ENCODE peak calls at places on chromosomes 11 and 22, in nine cellular contexts. One of them, this sample, is unnamed.

GRCh38 chr22:18156878-18157713 is 7.1 kb downstream of the USP18 start:
- DNase-seq in lower lobe of right lung: no peak
- DNase-seq in mesothelial cell of epicardium: peak
- DNase-seq in AG09319: peak
- DNase-seq in choroid plexus epithelial cell: peak
- DNase-seq in cardiac muscle cell: peak
- DNase-seq in CD4-positive, alpha-beta T cell: peak
- DNase-seq in coronary artery: peak
- DNase-seq in kidney: no peak
- DNase-seq in this sample: peak

GRCh38 chr11:115418081-115418480 is 86.1 kb downstream of the CADM1 start:
- DNase-seq in CD4-positive, alpha-beta T cell: no peak
- DNase-seq in AG09319: no peak
- DNase-seq in lower lobe of right lung: no peak
- DNase-seq in coronary artery: no peak
- DNase-seq in choroid plexus epithelial cell: no peak
- DNase-seq in cardiac muscle cell: no peak
- DNase-seq in kidney: no peak
- DNase-seq in mesothelial cell of epicardium: no peak
- DNase-seq in this sample: no peak

GRCh38 chr22:42300286-42301071 is 30.0 kb upstream of the TCF20 start:
- DNase-seq in cardiac muscle cell: no peak
- DNase-seq in lower lobe of right lung: no peak
- DNase-seq in AG09319: no peak
- DNase-seq in CD4-positive, alpha-beta T cell: peak
- DNase-seq in coronary artery: no peak
- DNase-seq in mesothelial cell of epicardium: no peak
- DNase-seq in choroid plexus epithelial cell: no peak
- DNase-seq in kidney: no peak
- DNase-seq in this sample: no peak

GRCh38 chr11:77559686-77560425 is 29.9 kb upstream of the AQP11 start:
- DNase-seq in cardiac muscle cell: no peak
- DNase-seq in AG09319: peak
- DNase-seq in kidney: no peak
- DNase-seq in mesothelial cell of epicardium: no peak
- DNase-seq in CD4-positive, alpha-beta T cell: no peak
- DNase-seq in lower lobe of right lung: no peak
- DNase-seq in choroid plexus epithelial cell: peak
- DNase-seq in coronary artery: no peak
- DNase-seq in this sample: peak

GRCh38 chr11:11592146-11592684 is 29.6 kb downstream of the GALNT18 start:
- DNase-seq in kidney: no peak
- DNase-seq in coronary artery: no peak
- DNase-seq in choroid plexus epithelial cell: no peak
- DNase-seq in mesothelial cell of epicardium: no peak
- DNase-seq in CD4-positive, alpha-beta T cell: no peak
- DNase-seq in cardiac muscle cell: no peak
- DNase-seq in lower lobe of right lung: no peak
- DNase-seq in AG09319: no peak
- DNase-seq in this sample: peak

GRCh38 chr11:126440792-126441514 is 85.5 kb downstream of the ST3GAL4 start:
- DNase-seq in CD4-positive, alpha-beta T cell: peak
- DNase-seq in lower lobe of right lung: peak
- DNase-seq in coronary artery: no peak
- DNase-seq in mesothelial cell of epicardium: peak
- DNase-seq in AG09319: peak
- DNase-seq in kidney: peak
- DNase-seq in choroid plexus epithelial cell: peak
- DNase-seq in cardiac muscle cell: peak
- DNase-seq in this sample: peak

GRCh38 chr11:121586727-121587126 is 134.0 kb upstream of the SORL1-AS1 start:
- DNase-seq in CD4-positive, alpha-beta T cell: no peak
- DNase-seq in choroid plexus epithelial cell: no peak
- DNase-seq in coronary artery: no peak
- DNase-seq in lower lobe of right lung: no peak
- DNase-seq in mesothelial cell of epicardium: no peak
- DNase-seq in cardiac muscle cell: no peak
- DNase-seq in kidney: no peak
- DNase-seq in AG09319: no peak
- DNase-seq in this sample: no peak

GRCh38 chr11:29208117-29208516 is 808.7 kb downstream of the KCNA4 start:
- DNase-seq in AG09319: no peak
- DNase-seq in lower lobe of right lung: no peak
- DNase-seq in kidney: no peak
- DNase-seq in CD4-positive, alpha-beta T cell: no peak
- DNase-seq in choroid plexus epithelial cell: peak
- DNase-seq in coronary artery: no peak
- DNase-seq in mesothelial cell of epicardium: no peak
- DNase-seq in cardiac muscle cell: no peak
- DNase-seq in this sample: no peak

GRCh38 chr11:7019500-7020182 is 505 bp downstream of the ZNF214 start:
- DNase-seq in CD4-positive, alpha-beta T cell: no peak
- DNase-seq in cardiac muscle cell: peak
- DNase-seq in mesothelial cell of epicardium: no peak
- DNase-seq in choroid plexus epithelial cell: peak
- DNase-seq in kidney: peak
- DNase-seq in AG09319: no peak
- DNase-seq in lower lobe of right lung: peak
- DNase-seq in coronary artery: peak
- DNase-seq in this sample: no peak

GRCh38 chr11:88626216-88626615 is 288.7 kb upstream of the CTSC start:
- DNase-seq in choroid plexus epithelial cell: peak
- DNase-seq in kidney: no peak
- DNase-seq in mesothelial cell of epicardium: no peak
- DNase-seq in lower lobe of right lung: no peak
- DNase-seq in AG09319: no peak
- DNase-seq in CD4-positive, alpha-beta T cell: no peak
- DNase-seq in cardiac muscle cell: no peak
- DNase-seq in coronary artery: no peak
- DNase-seq in this sample: no peak

GRCh38 chr11:13694115-13694514 is 25.6 kb downstream of the FAR1 start:
- DNase-seq in lower lobe of right lung: no peak
- DNase-seq in kidney: no peak
- DNase-seq in choroid plexus epithelial cell: no peak
- DNase-seq in coronary artery: no peak
- DNase-seq in cardiac muscle cell: no peak
- DNase-seq in CD4-positive, alpha-beta T cell: no peak
- DNase-seq in AG09319: no peak
- DNase-seq in mesothelial cell of epicardium: no peak
- DNase-seq in this sample: no peak

GRCh38 chr11:13697710-13698109 is 29.2 kb downstream of the FAR1 start:
- DNase-seq in coronary artery: no peak
- DNase-seq in choroid plexus epithelial cell: no peak
- DNase-seq in mesothelial cell of epicardium: no peak
- DNase-seq in cardiac muscle cell: no peak
- DNase-seq in AG09319: no peak
- DNase-seq in kidney: no peak
- DNase-seq in CD4-positive, alpha-beta T cell: no peak
- DNase-seq in lower lobe of right lung: no peak
- DNase-seq in this sample: no peak

GRCh38 chr11:13698147-13698546 is 29.7 kb downstream of the FAR1 start:
- DNase-seq in cardiac muscle cell: no peak
- DNase-seq in AG09319: no peak
- DNase-seq in lower lobe of right lung: no peak
- DNase-seq in CD4-positive, alpha-beta T cell: no peak
- DNase-seq in choroid plexus epithelial cell: no peak
- DNase-seq in kidney: no peak
- DNase-seq in mesothelial cell of epicardium: no peak
- DNase-seq in coronary artery: no peak
- DNase-seq in this sample: no peak

GRCh38 chr11:13699041-13699440 is 30.6 kb downstream of the FAR1 start:
- DNase-seq in choroid plexus epithelial cell: no peak
- DNase-seq in mesothelial cell of epicardium: no peak
- DNase-seq in kidney: no peak
- DNase-seq in CD4-positive, alpha-beta T cell: no peak
- DNase-seq in AG09319: no peak
- DNase-seq in lower lobe of right lung: no peak
- DNase-seq in coronary artery: no peak
- DNase-seq in cardiac muscle cell: no peak
- DNase-seq in this sample: no peak

DNA sequence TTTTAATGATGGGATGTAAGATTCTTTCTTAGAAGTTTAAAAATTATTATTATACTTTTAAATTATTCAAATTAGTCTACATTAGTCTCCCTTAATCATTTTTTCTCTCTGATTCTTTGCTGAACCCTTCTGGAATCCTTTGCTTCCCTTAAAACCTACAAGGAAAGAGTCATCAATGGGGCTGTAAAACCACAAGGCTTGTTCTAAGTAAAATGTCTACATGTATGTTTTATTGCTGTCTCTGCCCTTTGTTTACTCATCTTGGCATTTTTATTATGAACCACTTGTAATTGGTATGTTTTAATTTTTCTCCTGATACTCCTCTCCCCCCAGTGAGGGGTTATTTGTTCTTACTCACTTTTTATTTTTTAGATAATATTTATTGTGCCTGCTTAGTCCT is 27.4 kb downstream of the FAR1 start:
- DNase-seq in CD4-positive, alpha-beta T cell: no peak
- DNase-seq in kidney: no peak
- DNase-seq in cardiac muscle cell: no peak
- DNase-seq in mesothelial cell of epicardium: no peak
- DNase-seq in AG09319: no peak
- DNase-seq in lower lobe of right lung: no peak
- DNase-seq in choroid plexus epithelial cell: no peak
- DNase-seq in coronary artery: no peak
- DNase-seq in this sample: no peak
- TF ChIP-seq CTCF in CD4-positive, alpha-beta T cell: no peak
- TF ChIP-seq CTCF in kidney: no peak
- TF ChIP-seq CTCF in cardiac muscle cell: no peak
- TF ChIP-seq CTCF in mesothelial cell of epicardium: no peak
- TF ChIP-seq CTCF in AG09319: no peak
- TF ChIP-seq CTCF in lower lobe of right lung: no peak
- TF ChIP-seq CTCF in choroid plexus epithelial cell: no peak
- TF ChIP-seq CTCF in coronary artery: no peak
- TF ChIP-seq CTCF in this sample: no peak

GRCh38 chr11:35272391-35272821 is 133.4 kb downstream of the CD44 start:
- DNase-seq in lower lobe of right lung: no peak
- DNase-seq in kidney: no peak
- DNase-seq in coronary artery: no peak
- DNase-seq in choroid plexus epithelial cell: no peak
- DNase-seq in mesothelial cell of epicardium: no peak
- DNase-seq in cardiac muscle cell: no peak
- DNase-seq in AG09319: no peak
- DNase-seq in CD4-positive, alpha-beta T cell: peak
- DNase-seq in this sample: no peak

GRCh38 chr11:35275808-35276170 is 136.8 kb downstream of the CD44 start:
- DNase-seq in choroid plexus epithelial cell: no peak
- DNase-seq in CD4-positive, alpha-beta T cell: no peak
- DNase-seq in coronary artery: no peak
- DNase-seq in mesothelial cell of epicardium: no peak
- DNase-seq in AG09319: no peak
- DNase-seq in kidney: no peak
- DNase-seq in lower lobe of right lung: no peak
- DNase-seq in cardiac muscle cell: no peak
- DNase-seq in this sample: no peak

GRCh38 chr11:35276396-35276795 is 137.4 kb downstream of the CD44 start:
- DNase-seq in mesothelial cell of epicardium: no peak
- DNase-seq in choroid plexus epithelial cell: peak
- DNase-seq in CD4-positive, alpha-beta T cell: peak
- DNase-seq in AG09319: no peak
- DNase-seq in lower lobe of right lung: no peak
- DNase-seq in kidney: no peak
- DNase-seq in coronary artery: no peak
- DNase-seq in cardiac muscle cell: no peak
- DNase-seq in this sample: no peak

GRCh38 chr11:35277827-35278226 is 138.9 kb downstream of the CD44 start:
- DNase-seq in coronary artery: no peak
- DNase-seq in lower lobe of right lung: no peak
- DNase-seq in mesothelial cell of epicardium: no peak
- DNase-seq in choroid plexus epithelial cell: no peak
- DNase-seq in AG09319: no peak
- DNase-seq in CD4-positive, alpha-beta T cell: no peak
- DNase-seq in kidney: no peak
- DNase-seq in cardiac muscle cell: no peak
- DNase-seq in this sample: no peak

GRCh38 chr11:35274909-35275807 is 136.2 kb downstream of the CD44 start:
- DNase-seq in AG09319: no peak
- DNase-seq in coronary artery: no peak
- DNase-seq in CD4-positive, alpha-beta T cell: no peak
- DNase-seq in lower lobe of right lung: peak
- DNase-seq in choroid plexus epithelial cell: no peak
- DNase-seq in mesothelial cell of epicardium: no peak
- DNase-seq in cardiac muscle cell: no peak
- DNase-seq in kidney: no peak
- DNase-seq in this sample: no peak
- TF ChIP-seq CTCF in AG09319: no peak
- TF ChIP-seq CTCF in coronary artery: no peak
- TF ChIP-seq CTCF in CD4-positive, alpha-beta T cell: no peak
- TF ChIP-seq CTCF in lower lobe of right lung: no peak
- TF ChIP-seq CTCF in choroid plexus epithelial cell: no peak
- TF ChIP-seq CTCF in mesothelial cell of epicardium: no peak
- TF ChIP-seq CTCF in cardiac muscle cell: no peak
- TF ChIP-seq CTCF in kidney: no peak
- TF ChIP-seq CTCF in this sample: no peak

GRCh38 chr11:3184732-3185347 is 19.7 kb upstream of the OSBPL5 start:
- DNase-seq in cardiac muscle cell: no peak
- DNase-seq in AG09319: no peak
- DNase-seq in coronary artery: no peak
- DNase-seq in choroid plexus epithelial cell: no peak
- DNase-seq in mesothelial cell of epicardium: no peak
- DNase-seq in CD4-positive, alpha-beta T cell: no peak
- DNase-seq in lower lobe of right lung: no peak
- DNase-seq in kidney: no peak
- DNase-seq in this sample: no peak

GRCh38 chr11:3180869-3181268 is 15.8 kb upstream of the OSBPL5 start:
- DNase-seq in CD4-positive, alpha-beta T cell: no peak
- DNase-seq in coronary artery: no peak
- DNase-seq in AG09319: no peak
- DNase-seq in choroid plexus epithelial cell: no peak
- DNase-seq in lower lobe of right lung: no peak
- DNase-seq in cardiac muscle cell: no peak
- DNase-seq in kidney: no peak
- DNase-seq in mesothelial cell of epicardium: peak
- DNase-seq in this sample: no peak

GRCh38 chr11:3181722-3182461 is 16.8 kb upstream of the OSBPL5 start:
- DNase-seq in kidney: peak
- DNase-seq in AG09319: no peak
- DNase-seq in mesothelial cell of epicardium: no peak
- DNase-seq in lower lobe of right lung: no peak
- DNase-seq in CD4-positive, alpha-beta T cell: no peak
- DNase-seq in coronary artery: no peak
- DNase-seq in cardiac muscle cell: no peak
- DNase-seq in choroid plexus epithelial cell: no peak
- DNase-seq in this sample: no peak

GRCh38 chr11:3183523-3183922 is 18.4 kb upstream of the OSBPL5 start:
- DNase-seq in coronary artery: no peak
- DNase-seq in mesothelial cell of epicardium: no peak
- DNase-seq in choroid plexus epithelial cell: no peak
- DNase-seq in kidney: peak
- DNase-seq in lower lobe of right lung: peak
- DNase-seq in CD4-positive, alpha-beta T cell: no peak
- DNase-seq in AG09319: no peak
- DNase-seq in cardiac muscle cell: no peak
- DNase-seq in this sample: no peak

GRCh38 chr11:3182462-3182852 is 17.3 kb upstream of the OSBPL5 start:
- DNase-seq in coronary artery: no peak
- DNase-seq in CD4-positive, alpha-beta T cell: no peak
- DNase-seq in cardiac muscle cell: no peak
- DNase-seq in choroid plexus epithelial cell: no peak
- DNase-seq in lower lobe of right lung: peak
- DNase-seq in AG09319: no peak
- DNase-seq in mesothelial cell of epicardium: no peak
- DNase-seq in kidney: no peak
- DNase-seq in this sample: no peak
- TF ChIP-seq CTCF in coronary artery: no peak
- TF ChIP-seq CTCF in CD4-positive, alpha-beta T cell: no peak
- TF ChIP-seq CTCF in cardiac muscle cell: no peak
- TF ChIP-seq CTCF in choroid plexus epithelial cell: no peak
- TF ChIP-seq CTCF in lower lobe of right lung: no peak
- TF ChIP-seq CTCF in AG09319: no peak
- TF ChIP-seq CTCF in mesothelial cell of epicardium: no peak
- TF ChIP-seq CTCF in kidney: no peak
- TF ChIP-seq CTCF in this sample: no peak

GRCh38 chr11:898160-898517 is 12.5 kb downstream of the CHID1 start:
- DNase-seq in cardiac muscle cell: peak
- DNase-seq in lower lobe of right lung: no peak
- DNase-seq in kidney: no peak
- DNase-seq in mesothelial cell of epicardium: no peak
- DNase-seq in CD4-positive, alpha-beta T cell: no peak
- DNase-seq in coronary artery: no peak
- DNase-seq in AG09319: no peak
- DNase-seq in choroid plexus epithelial cell: peak
- DNase-seq in this sample: no peak
- TF ChIP-seq CTCF in cardiac muscle cell: peak
- TF ChIP-seq CTCF in lower lobe of right lung: no peak
- TF ChIP-seq CTCF in kidney: no peak
- TF ChIP-seq CTCF in mesothelial cell of epicardium: peak
- TF ChIP-seq CTCF in CD4-positive, alpha-beta T cell: no peak
- TF ChIP-seq CTCF in coronary artery: no peak
- TF ChIP-seq CTCF in AG09319: peak
- TF ChIP-seq CTCF in choroid plexus epithelial cell: peak
- TF ChIP-seq CTCF in this sample: peak